ENCODE peak calls at places on chromosomes 11 and 22, in seven cellular contexts. S is left ventricle myocardium inferior, M is tibial nerve, B is endodermal cell, H is psoas muscle, A is breast epithelium, I is SK-N-SH. F is an unnamed sample.

GRCh38 chr22:32579533-32580220 is 105.1 kb downstream of the FBXO7 start:
- DNase-seq in S (peak; percentile 53), M (no peak), B (no peak), H (peak; percentile 55), A (no peak), I (no peak), F (no peak)

GRCh38 chr22:42848941-42849340 is 8.1 kb downstream of the ARFGAP3 start:
- DNase-seq in S (no peak), M (no peak), B (no peak), H (no peak), A (no peak), I (no peak), F (no peak)

GRCh38 chr22:23270212-23270733 is 90.0 kb downstream of the BCR start:
- DNase-seq in S (no peak), M (no peak), B (no peak), H (no peak), A (no peak), I (no peak), F (no peak)

GRCh38 chr22:30636226-30637077 is 871 bp downstream of the SLC35E4 start:
- DNase-seq in S (peak; percentile 29), M (no peak), B (peak; percentile 70), H (peak; percentile 71), A (peak; percentile 28), I (peak; percentile 60), F (peak; percentile 48)

GRCh38 chr22:20981787-20982562 is at the start of gene LZTR1:
- DNase-seq in S (peak; percentile 83), M (peak; percentile 66), B (peak; percentile 91), H (peak; percentile 91), A (peak; percentile 60), I (peak; percentile 94), F (peak; percentile 86)

GRCh38 chr11:70601861-70602575 is 203.7 kb downstream of the CTTN start:
- DNase-seq in S (no peak), M (no peak), B (no peak), H (peak; percentile 36), A (no peak), I (no peak), F (no peak)

GRCh38 chr22:17337639-17338038 is 31.6 kb upstream of the CECR2 start:
- DNase-seq in S (no peak), M (no peak), B (no peak), H (no peak), A (no peak), I (no peak), F (no peak)

GRCh38 chr22:30390974-30391691 is 3.9 kb upstream of the RNF215 start:
- DNase-seq in S (peak; percentile 33), M (no peak), B (peak; percentile 88), H (peak; percentile 73), A (peak; percentile 67), I (peak; percentile 80), F (peak; percentile 82)

GRCh38 chr11:67657300-67657699 is 6.8 kb upstream of the ACY3 start:
- DNase-seq in S (no peak), M (no peak), B (no peak), H (no peak), A (no peak), I (no peak), F (no peak)

GRCh38 chr11:62678770-62679696 is at the start of gene UBXN1:
- DNase-seq in S (peak; percentile 93), M (peak; percentile 89), B (peak; percentile 93), H (peak; percentile 96), A (peak; percentile 86), I (peak; percentile 93), F (peak; percentile 92)

GRCh38 chr11:34053161-34053686 is 1.7 kb downstream of the CAPRIN1 start:
- DNase-seq in S (peak; percentile 72), M (peak; percentile 28), B (peak; percentile 85), H (peak; percentile 78), A (peak; percentile 55), I (peak; percentile 74), F (peak; percentile 83)

GRCh38 chr11:61834278-61835004 is 6.3 kb downstream of the FADS2 start:
- DNase-seq in S (peak; percentile 51), M (no peak), B (peak; percentile 78), H (peak; percentile 78), A (no peak), I (peak; percentile 27), F (no peak)

GRCh38 chr11:12179019-12179418 is 68.6 kb downstream of the MICAL2 start:
- DNase-seq in S (no peak), M (no peak), B (peak; percentile 76), H (no peak), A (no peak), I (no peak), F (peak; percentile 67)

GRCh38 chr11:2348986-2349385 is 28.1 kb upstream of the CD81 start:
- DNase-seq in S (no peak), M (no peak), B (no peak), H (no peak), A (no peak), I (no peak), F (no peak)

GRCh38 chr22:45239378-45240136 is 1.1 kb downstream of the KIAA0930 start:
- DNase-seq in S (no peak), M (no peak), B (no peak), H (peak; percentile 48), A (no peak), I (peak; percentile 27), F (no peak)

GRCh38 chr22:45235851-45236342 is 4.8 kb downstream of the KIAA0930 start:
- DNase-seq in S (no peak), M (no peak), B (no peak), H (no peak), A (no peak), I (no peak), F (peak; percentile 36)

GRCh38 chr22:45235101-45235777 is 5.5 kb downstream of the KIAA0930 start:
- DNase-seq in S (no peak), M (no peak), B (no peak), H (no peak), A (no peak), I (no peak), F (peak; percentile 74)

GRCh38 chr22:45238431-45239377 is 2.0 kb downstream of the KIAA0930 start:
- DNase-seq in S (no peak), M (no peak), B (no peak), H (no peak), A (no peak), I (peak; percentile 52), F (no peak)

GRCh38 chr22:45237065-45237990 is 3.4 kb downstream of the KIAA0930 start:
- DNase-seq in S (no peak), M (no peak), B (no peak), H (no peak), A (no peak), I (no peak), F (no peak)
- H3K4me1 ChIP-seq in S (peaks cover 21% of the 10 kb centered on the region), M (no peaks in the 10 kb centered on the region), B (peaks cover 3% of the 10 kb centered on the region), H (no peaks in the 10 kb centered on the region), A (peaks cover 3% of the 10 kb centered on the region), I (peaks cover 6% of the 10 kb centered on the region), F (peaks cover 25% of the 10 kb centered on the region)

DNA sequence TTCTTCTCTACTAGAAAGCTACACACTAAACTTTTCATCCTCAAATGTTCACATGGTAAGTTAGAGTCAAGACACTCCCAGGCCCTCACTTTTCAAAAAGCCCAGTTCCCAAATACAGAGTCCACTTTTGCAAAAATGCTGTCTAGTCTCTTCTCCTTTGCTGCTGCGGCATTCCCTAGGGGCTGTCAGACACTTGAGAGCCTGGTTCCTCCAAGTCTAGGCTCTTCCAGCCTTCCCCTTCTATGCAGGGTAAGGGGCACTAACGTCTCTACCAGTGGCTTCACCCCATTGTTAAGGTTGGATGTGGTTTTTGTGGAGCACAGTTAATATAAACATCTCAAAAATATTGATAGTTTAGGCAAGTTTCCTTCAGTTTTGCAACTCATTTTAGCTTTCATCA is 181.5 kb downstream of the KIF18A start:
- DNase-seq in S (no peak), M (no peak), B (no peak), H (no peak), A (no peak), I (no peak), F (no peak)
- H3K4me1 ChIP-seq in S (no peaks in the 10 kb centered on the region), M (no peaks in the 10 kb centered on the region), B (no peaks in the 10 kb centered on the region), H (no peaks in the 10 kb centered on the region), A (no peaks in the 10 kb centered on the region), I (peaks cover 3% of the 10 kb centered on the region), F (no peaks in the 10 kb centered on the region)

GRCh38 chr11:45919276-45919675 is 1.6 kb upstream of the PEX16 start:
- DNase-seq in S (no peak), M (no peak), B (no peak), H (peak; percentile 34), A (no peak), I (peak; percentile 25), F (no peak)

GRCh38 chr11:45920531-45921477 is 1.7 kb upstream of the LARGE2 start:
- DNase-seq in S (no peak), M (no peak), B (no peak), H (peak; percentile 26), A (no peak), I (peak; percentile 6), F (no peak)

GRCh38 chr11:45918331-45918941 is 759 bp upstream of the PEX16 start:
- DNase-seq in S (peak; percentile 87), M (peak; percentile 71), B (peak; percentile 91), H (peak; percentile 90), A (peak; percentile 50), I (peak; percentile 94), F (peak; percentile 90)

GRCh38 chr11:45921561-45922424 is 663 bp upstream of the LARGE2 start:
- DNase-seq in S (peak; percentile 13), M (no peak), B (peak; percentile 97), H (peak; percentile 47), A (peak; percentile 71), I (peak; percentile 60), F (peak; percentile 53)

DNA sequence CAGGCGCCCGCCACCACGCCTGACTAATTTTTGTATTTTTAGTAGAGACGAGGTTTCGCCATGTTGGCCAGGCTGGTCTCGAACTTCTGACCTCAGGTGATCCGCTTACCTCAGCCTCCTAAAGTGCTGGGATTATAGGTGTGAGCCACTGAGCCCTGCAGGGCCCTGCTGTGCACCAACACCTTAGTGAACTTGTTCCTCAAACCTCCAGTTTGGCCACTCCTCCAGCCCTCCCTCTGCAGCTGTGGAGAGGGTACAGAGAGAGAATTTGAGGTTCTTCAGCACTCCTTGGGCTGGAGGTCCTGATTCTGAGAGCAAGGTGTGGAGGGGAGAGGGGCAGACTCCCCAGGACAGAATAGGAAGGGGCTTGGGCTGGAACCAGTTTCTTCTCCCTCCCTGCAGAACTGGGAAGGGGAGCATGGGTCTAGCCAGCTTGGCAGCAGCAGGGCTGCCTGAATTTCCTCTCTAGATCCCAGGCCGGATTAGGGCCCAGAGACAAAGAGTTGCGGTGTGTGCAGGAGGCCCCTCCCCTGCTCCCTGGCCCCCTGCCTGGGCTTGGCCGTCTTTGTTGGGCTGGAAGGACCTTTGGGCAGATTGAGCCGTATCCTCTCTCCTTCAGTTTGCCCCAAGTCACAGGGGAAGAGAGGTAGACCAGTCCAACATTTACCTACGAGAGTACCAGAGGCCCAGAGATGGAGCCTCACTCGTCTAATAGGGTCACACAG is 2.3 kb upstream of the PEX16 start:
- DNase-seq in S (peak; percentile 16), M (no peak), B (peak; percentile 73), H (peak; percentile 63), A (peak; percentile 49), I (peak; percentile 1), F (no peak)
- H3K4me1 ChIP-seq in S (peaks cover 57% of the 10 kb centered on the region), M (no peaks in the 10 kb centered on the region), B (peaks cover 2% of the 10 kb centered on the region), H (peaks cover 21% of the 10 kb centered on the region), A (no peaks in the 10 kb centered on the region), I (peaks cover 7% of the 10 kb centered on the region), F (peaks cover 21% of the 10 kb centered on the region)

DNA sequence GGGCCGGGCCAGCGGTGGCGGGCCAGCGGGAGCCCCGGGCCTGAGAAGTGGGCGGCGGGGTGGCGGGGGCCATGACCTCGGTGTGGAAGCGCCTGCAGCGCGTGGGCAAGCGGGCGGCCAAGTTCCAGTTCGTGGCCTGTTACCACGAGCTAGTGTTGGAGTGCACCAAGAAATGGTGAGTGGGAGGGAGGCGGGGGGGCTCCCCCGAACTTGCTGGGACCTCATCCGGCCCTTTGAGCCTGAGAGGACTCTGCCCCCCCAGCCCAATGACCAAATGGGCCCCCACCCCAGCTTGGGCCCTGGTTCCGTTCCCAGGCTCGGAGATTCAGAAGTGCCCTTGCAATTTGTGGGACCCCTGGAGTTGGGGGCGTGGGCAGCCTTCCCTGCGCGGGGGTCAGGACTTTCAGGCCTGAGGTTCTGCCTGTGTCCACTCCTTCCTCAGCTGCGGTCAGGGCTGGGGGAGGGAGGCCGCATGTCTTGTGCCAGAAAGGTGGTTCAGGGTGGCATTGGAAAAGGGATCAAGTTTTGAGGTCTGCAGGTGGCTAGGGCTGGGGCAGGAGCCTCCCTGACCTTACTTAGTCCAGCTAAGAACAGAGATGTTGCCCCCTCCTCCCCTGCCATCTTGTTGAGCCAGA is 496 bp downstream of the EHBP1L1 start:
- DNase-seq in S (no peak), M (no peak), B (no peak), H (peak; percentile 78), A (no peak), I (no peak), F (no peak)
- H3K4me1 ChIP-seq in S (peaks cover 68% of the 10 kb centered on the region), M (no peaks in the 10 kb centered on the region), B (peaks cover 5% of the 10 kb centered on the region), H (peaks cover 67% of the 10 kb centered on the region), A (peaks cover 32% of the 10 kb centered on the region), I (peaks cover 40% of the 10 kb centered on the region), F (peaks cover 65% of the 10 kb centered on the region)

F was measured in transverse colon.